ENCODE peak calls at places on chromosome X, in eight cellular contexts. One of them, this sample, is unnamed.

GRCh38 chrX:55710701-55711100 is 6.8 kb upstream of the RRAGB start:
- DNase-seq in GM23248: peak
- DNase-seq in left ventricle myocardium inferior: no peak
- DNase-seq in fibroblast of lung: peak
- DNase-seq in pancreas: no peak
- DNase-seq in IMR-90: no peak
- DNase-seq in AG04450: no peak
- DNase-seq in RWPE1: peak
- DNase-seq in this sample: peak

GRCh38 chrX:150935466-150935865 is 37.0 kb upstream of the CD99L2 start:
- DNase-seq in AG04450: no peak
- DNase-seq in left ventricle myocardium inferior: no peak
- DNase-seq in IMR-90: peak
- DNase-seq in fibroblast of lung: peak
- DNase-seq in RWPE1: no peak
- DNase-seq in pancreas: no peak
- DNase-seq in GM23248: peak
- DNase-seq in this sample: no peak

GRCh38 chrX:56975611-56976010 is 19.7 kb downstream of the SPIN3 start:
- DNase-seq in GM23248: peak
- DNase-seq in pancreas: no peak
- DNase-seq in left ventricle myocardium inferior: no peak
- DNase-seq in fibroblast of lung: no peak
- DNase-seq in AG04450: no peak
- DNase-seq in IMR-90: no peak
- DNase-seq in RWPE1: no peak
- DNase-seq in this sample: no peak

GRCh38 chrX:45801554-45801953 is 600.9 kb upstream of the DIPK2B start:
- DNase-seq in GM23248: peak
- DNase-seq in IMR-90: peak
- DNase-seq in fibroblast of lung: peak
- DNase-seq in pancreas: no peak
- DNase-seq in RWPE1: no peak
- DNase-seq in AG04450: no peak
- DNase-seq in left ventricle myocardium inferior: no peak
- DNase-seq in this sample: no peak

GRCh38 chrX:131763674-131764073 is 219.8 kb downstream of the OR13H1 start:
- DNase-seq in GM23248: peak
- DNase-seq in IMR-90: peak
- DNase-seq in left ventricle myocardium inferior: no peak
- DNase-seq in RWPE1: no peak
- DNase-seq in AG04450: no peak
- DNase-seq in fibroblast of lung: no peak
- DNase-seq in pancreas: no peak
- DNase-seq in this sample: no peak

GRCh38 chrX:136086521-136086920 is 60.8 kb upstream of the FHL1 start:
- DNase-seq in IMR-90: peak
- DNase-seq in GM23248: peak
- DNase-seq in AG04450: no peak
- DNase-seq in fibroblast of lung: peak
- DNase-seq in RWPE1: no peak
- DNase-seq in left ventricle myocardium inferior: no peak
- DNase-seq in pancreas: no peak
- DNase-seq in this sample: no peak

GRCh38 chrX:49106930-49107329 is 16.6 kb downstream of the GPKOW start:
- DNase-seq in IMR-90: peak
- DNase-seq in left ventricle myocardium inferior: peak
- DNase-seq in RWPE1: no peak
- DNase-seq in pancreas: no peak
- DNase-seq in GM23248: peak
- DNase-seq in AG04450: peak
- DNase-seq in fibroblast of lung: peak
- DNase-seq in this sample: peak

GRCh38 chrX:46180258-46180687 is 364.9 kb downstream of the ZNF674 start:
- DNase-seq in pancreas: no peak
- DNase-seq in left ventricle myocardium inferior: no peak
- DNase-seq in GM23248: peak
- DNase-seq in fibroblast of lung: peak
- DNase-seq in RWPE1: no peak
- DNase-seq in IMR-90: peak
- DNase-seq in AG04450: no peak
- DNase-seq in this sample: no peak

GRCh38 chrX:144335402-144335801 is 451.5 kb downstream of the UBE2NL start:
- DNase-seq in RWPE1: no peak
- DNase-seq in GM23248: no peak
- DNase-seq in left ventricle myocardium inferior: no peak
- DNase-seq in fibroblast of lung: no peak
- DNase-seq in IMR-90: no peak
- DNase-seq in pancreas: no peak
- DNase-seq in AG04450: no peak
- DNase-seq in this sample: no peak

GRCh38 chrX:29470029-29470428 is 745.3 kb upstream of the MAGEB2 start:
- DNase-seq in pancreas: no peak
- DNase-seq in IMR-90: peak
- DNase-seq in GM23248: peak
- DNase-seq in AG04450: peak
- DNase-seq in fibroblast of lung: peak
- DNase-seq in left ventricle myocardium inferior: no peak
- DNase-seq in RWPE1: peak
- DNase-seq in this sample: no peak

GRCh38 chrX:34918856-34919255 is 23.7 kb upstream of the FAM47B start:
- DNase-seq in pancreas: no peak
- DNase-seq in AG04450: peak
- DNase-seq in left ventricle myocardium inferior: no peak
- DNase-seq in fibroblast of lung: peak
- DNase-seq in IMR-90: peak
- DNase-seq in RWPE1: peak
- DNase-seq in GM23248: peak
- DNase-seq in this sample: no peak

GRCh38 chrX:74118503-74118902 is 185.5 kb upstream of the ZCCHC13 start:
- DNase-seq in pancreas: no peak
- DNase-seq in left ventricle myocardium inferior: no peak
- DNase-seq in fibroblast of lung: no peak
- DNase-seq in AG04450: no peak
- DNase-seq in RWPE1: peak
- DNase-seq in IMR-90: no peak
- DNase-seq in GM23248: peak
- DNase-seq in this sample: no peak

GRCh38 chrX:110045988-110046387 is 43.1 kb downstream of the TMEM164 start:
- DNase-seq in left ventricle myocardium inferior: no peak
- DNase-seq in IMR-90: no peak
- DNase-seq in GM23248: no peak
- DNase-seq in RWPE1: no peak
- DNase-seq in AG04450: no peak
- DNase-seq in fibroblast of lung: no peak
- DNase-seq in pancreas: peak
- DNase-seq in this sample: no peak

GRCh38 chrX:141839856-141840255 is 1.7 kb downstream of the MAGEC3 start:
- DNase-seq in AG04450: no peak
- DNase-seq in RWPE1: no peak
- DNase-seq in fibroblast of lung: no peak
- DNase-seq in GM23248: no peak
- DNase-seq in IMR-90: no peak
- DNase-seq in pancreas: no peak
- DNase-seq in left ventricle myocardium inferior: no peak
- DNase-seq in this sample: no peak

GRCh38 chrX:37437160-37437559 is 88.0 kb downstream of the PRRG1 start:
- DNase-seq in AG04450: no peak
- DNase-seq in fibroblast of lung: no peak
- DNase-seq in RWPE1: no peak
- DNase-seq in IMR-90: no peak
- DNase-seq in GM23248: no peak
- DNase-seq in left ventricle myocardium inferior: no peak
- DNase-seq in pancreas: no peak
- DNase-seq in this sample: no peak
- H3K27ac ChIP-seq in AG04450: no peak
- H3K27ac ChIP-seq in fibroblast of lung: no peak
- H3K27ac ChIP-seq in RWPE1: no peak
- H3K27ac ChIP-seq in IMR-90: no peak
- H3K27ac ChIP-seq in GM23248: no peak
- H3K27ac ChIP-seq in left ventricle myocardium inferior: no peak
- H3K27ac ChIP-seq in pancreas: no peak
- H3K27ac ChIP-seq in this sample: no peak

GRCh38 chrX:139825618-139826017 is 107.2 kb downstream of the ATP11C start:
- DNase-seq in GM23248: no peak
- DNase-seq in RWPE1: no peak
- DNase-seq in AG04450: no peak
- DNase-seq in fibroblast of lung: no peak
- DNase-seq in IMR-90: no peak
- DNase-seq in left ventricle myocardium inferior: no peak
- DNase-seq in pancreas: no peak
- DNase-seq in this sample: no peak
- H3K27ac ChIP-seq in GM23248: peak
- H3K27ac ChIP-seq in RWPE1: no peak
- H3K27ac ChIP-seq in AG04450: peak
- H3K27ac ChIP-seq in fibroblast of lung: peak
- H3K27ac ChIP-seq in IMR-90: no peak
- H3K27ac ChIP-seq in left ventricle myocardium inferior: no peak
- H3K27ac ChIP-seq in pancreas: no peak
- H3K27ac ChIP-seq in this sample: peak

GRCh38 chrX:10971176-10971575 is 140.0 kb upstream of the HCCS start:
- DNase-seq in fibroblast of lung: peak
- DNase-seq in AG04450: no peak
- DNase-seq in pancreas: no peak
- DNase-seq in RWPE1: no peak
- DNase-seq in left ventricle myocardium inferior: no peak
- DNase-seq in IMR-90: no peak
- DNase-seq in GM23248: no peak
- DNase-seq in this sample: no peak
- H3K27ac ChIP-seq in fibroblast of lung: no peak
- H3K27ac ChIP-seq in AG04450: no peak
- H3K27ac ChIP-seq in pancreas: no peak
- H3K27ac ChIP-seq in RWPE1: no peak
- H3K27ac ChIP-seq in left ventricle myocardium inferior: no peak
- H3K27ac ChIP-seq in IMR-90: no peak
- H3K27ac ChIP-seq in GM23248: no peak
- H3K27ac ChIP-seq in this sample: no peak

DNA sequence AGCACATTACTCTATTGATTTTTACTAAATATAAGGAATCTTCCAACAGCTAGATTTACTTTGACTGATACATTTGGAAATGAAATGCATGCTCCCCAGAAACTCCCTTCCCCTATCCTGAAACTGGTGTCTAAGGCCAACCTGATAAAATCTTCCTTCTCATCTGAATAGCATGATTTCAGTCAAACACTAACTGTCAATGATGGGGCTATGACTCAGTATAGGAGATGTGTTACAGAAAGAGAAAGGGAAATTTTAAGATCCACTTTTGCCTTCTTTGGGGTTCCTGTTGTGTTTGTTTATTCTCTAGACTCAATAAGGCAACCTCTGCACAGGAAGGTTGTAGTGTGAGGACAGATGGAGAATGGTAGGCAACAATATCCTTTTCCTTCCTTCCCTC is 160.7 kb downstream of the MOSPD2 start:
- DNase-seq in IMR-90: no peak
- DNase-seq in left ventricle myocardium inferior: no peak
- DNase-seq in fibroblast of lung: no peak
- DNase-seq in RWPE1: no peak
- DNase-seq in GM23248: no peak
- DNase-seq in pancreas: no peak
- DNase-seq in AG04450: no peak
- DNase-seq in this sample: no peak
- H3K27ac ChIP-seq in IMR-90: no peak
- H3K27ac ChIP-seq in left ventricle myocardium inferior: no peak
- H3K27ac ChIP-seq in fibroblast of lung: no peak
- H3K27ac ChIP-seq in RWPE1: no peak
- H3K27ac ChIP-seq in GM23248: no peak
- H3K27ac ChIP-seq in pancreas: no peak
- H3K27ac ChIP-seq in AG04450: no peak
- H3K27ac ChIP-seq in this sample: no peak

GRCh38 chrX:10173331-10173900 is 16.6 kb downstream of the CLCN4 start:
- DNase-seq in AG04450: peak
- DNase-seq in left ventricle myocardium inferior: no peak
- DNase-seq in GM23248: peak
- DNase-seq in pancreas: no peak
- DNase-seq in fibroblast of lung: peak
- DNase-seq in RWPE1: peak
- DNase-seq in IMR-90: peak
- DNase-seq in this sample: peak
- H3K27ac ChIP-seq in AG04450: peak
- H3K27ac ChIP-seq in left ventricle myocardium inferior: no peak
- H3K27ac ChIP-seq in GM23248: no peak
- H3K27ac ChIP-seq in pancreas: no peak
- H3K27ac ChIP-seq in fibroblast of lung: no peak
- H3K27ac ChIP-seq in RWPE1: peak
- H3K27ac ChIP-seq in IMR-90: no peak
- H3K27ac ChIP-seq in this sample: peak

DNA sequence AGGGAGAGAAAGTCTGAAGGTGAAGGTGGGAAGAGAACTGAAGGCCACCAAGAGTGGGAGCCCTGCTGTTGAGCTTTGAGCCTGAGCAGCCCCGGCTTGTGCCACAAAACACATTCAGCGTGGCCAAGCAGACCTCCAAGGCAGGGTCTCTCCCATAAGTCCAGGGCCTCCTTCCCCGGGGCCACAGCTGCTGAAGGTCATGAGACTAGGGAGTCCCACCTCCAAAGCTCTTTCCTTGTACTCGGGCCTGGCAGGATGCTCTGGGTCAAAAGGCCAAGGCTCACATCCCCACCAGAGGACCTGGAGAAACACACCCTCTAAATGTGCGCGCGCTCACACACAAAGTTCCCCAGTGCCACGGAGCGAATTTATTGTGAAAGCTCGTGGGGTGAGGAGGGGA is 3.5 kb upstream of the ARHGAP4 start:
- DNase-seq in pancreas: no peak
- DNase-seq in left ventricle myocardium inferior: no peak
- DNase-seq in RWPE1: no peak
- DNase-seq in GM23248: no peak
- DNase-seq in fibroblast of lung: no peak
- DNase-seq in IMR-90: no peak
- DNase-seq in AG04450: no peak
- DNase-seq in this sample: no peak
- H3K27ac ChIP-seq in pancreas: no peak
- H3K27ac ChIP-seq in left ventricle myocardium inferior: peak
- H3K27ac ChIP-seq in RWPE1: peak
- H3K27ac ChIP-seq in GM23248: peak
- H3K27ac ChIP-seq in fibroblast of lung: no peak
- H3K27ac ChIP-seq in IMR-90: no peak
- H3K27ac ChIP-seq in AG04450: no peak
- H3K27ac ChIP-seq in this sample: no peak

GRCh38 chrX:119605398-119605738 is 856 bp downstream of the NKRF start:
- DNase-seq in RWPE1: peak
- DNase-seq in left ventricle myocardium inferior: no peak
- DNase-seq in AG04450: no peak
- DNase-seq in fibroblast of lung: no peak
- DNase-seq in pancreas: no peak
- DNase-seq in GM23248: peak
- DNase-seq in IMR-90: no peak
- DNase-seq in this sample: no peak
- H3K27ac ChIP-seq in RWPE1: peak
- H3K27ac ChIP-seq in left ventricle myocardium inferior: peak
- H3K27ac ChIP-seq in AG04450: no peak
- H3K27ac ChIP-seq in fibroblast of lung: peak
- H3K27ac ChIP-seq in pancreas: no peak
- H3K27ac ChIP-seq in GM23248: no peak
- H3K27ac ChIP-seq in IMR-90: peak
- H3K27ac ChIP-seq in this sample: peak

DNA sequence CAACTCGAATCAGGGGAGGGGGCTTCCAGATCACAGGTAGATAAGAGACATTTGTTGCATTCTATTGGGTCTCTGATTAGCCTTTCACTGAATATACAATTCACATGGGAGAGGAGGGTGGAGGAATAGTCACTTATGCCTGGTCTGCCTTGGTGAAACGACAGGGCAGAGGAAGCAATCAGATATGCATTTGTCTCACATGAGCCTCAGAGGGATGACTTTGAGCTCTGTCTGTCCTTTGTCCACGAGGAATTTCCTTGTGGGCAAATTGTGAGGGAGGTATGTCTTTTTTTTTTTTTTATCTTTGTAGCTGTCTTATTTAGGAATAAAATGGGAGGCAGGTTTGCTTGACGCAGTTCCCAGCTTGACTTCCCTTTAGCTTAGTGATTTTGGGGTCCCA is 28.5 kb upstream of the TMSB4X start:
- DNase-seq in left ventricle myocardium inferior: no peak
- DNase-seq in AG04450: no peak
- DNase-seq in IMR-90: no peak
- DNase-seq in GM23248: no peak
- DNase-seq in pancreas: no peak
- DNase-seq in RWPE1: no peak
- DNase-seq in fibroblast of lung: no peak
- DNase-seq in this sample: no peak
- H3K27ac ChIP-seq in left ventricle myocardium inferior: peak
- H3K27ac ChIP-seq in AG04450: no peak
- H3K27ac ChIP-seq in IMR-90: no peak
- H3K27ac ChIP-seq in GM23248: peak
- H3K27ac ChIP-seq in pancreas: no peak
- H3K27ac ChIP-seq in RWPE1: no peak
- H3K27ac ChIP-seq in fibroblast of lung: no peak
- H3K27ac ChIP-seq in this sample: peak